ENCODE peak calls at places on chromosomes 3 and 15, in ten cellular contexts. D is A549; U is spleen; K is body of pancreas; H is CD8-positive, alpha-beta memory T cell; P is psoas muscle; F is Peyer's patch; M is GM23248; Z is colonic mucosa; A is GM23338. E is an unnamed sample.
A peak's percentile ranks its signal among the peaks of the same experiment; 100 is the strongest.

GRCh38 chr3:167489571-167489970 is 15.7 kb upstream of the SERPINI2 start:
- DNase-seq in P (no peak), F (no peak), D (no peak), M (no peak), Z (no peak), A (no peak), H (no peak), K (no peak), U (no peak), E (no peak)

GRCh38 chr15:46091860-46092450 is 457.1 kb downstream of the SQOR start:
- DNase-seq in D (peak; percentile 27), U (no peak), K (peak; percentile 32), F (no peak), A (peak; percentile 87), P (no peak), Z (peak; percentile 54), M (peak; percentile 28), H (no peak), E (no peak)

GRCh38 chr3:12131351-12131750 is 27.4 kb downstream of the TIMP4 start:
- DNase-seq in M (no peak), H (no peak), F (no peak), Z (no peak), U (no peak), K (no peak), A (no peak), D (no peak), P (no peak), E (no peak)

GRCh38 chr3:44909063-44909462 is 34.7 kb downstream of the TGM4 start:
- DNase-seq in F (no peak), H (no peak), U (no peak), P (no peak), M (no peak), A (no peak), Z (no peak), K (no peak), D (no peak), E (no peak)

GRCh38 chr3:151864423-151865101 is 8.9 kb upstream of the SUCNR1 start:
- DNase-seq in P (no peak), Z (no peak), A (no peak), K (no peak), M (peak; percentile 76), U (no peak), D (peak; percentile 45), H (no peak), F (no peak), E (no peak)

GRCh38 chr15:36230741-36231140 is 348.7 kb upstream of the CDIN1 start:
- DNase-seq in A (no peak), P (no peak), F (no peak), U (no peak), K (no peak), D (no peak), H (no peak), Z (no peak), M (peak; percentile 46), E (no peak)

GRCh38 chr15:90205886-90206285 is 4.8 kb downstream of the SEMA4B start:
- DNase-seq in M (no peak), A (no peak), H (no peak), Z (no peak), D (no peak), P (no peak), K (no peak), F (no peak), U (no peak), E (no peak)

GRCh38 chr3:67489816-67490215 is 164.6 kb downstream of the SUCLG2 start:
- DNase-seq in A (no peak), F (no peak), H (no peak), M (peak; percentile 18), P (no peak), U (no peak), K (no peak), D (no peak), Z (no peak), E (no peak)

GRCh38 chr15:99102332-99103235 is 2.3 kb upstream of the SYNM start:
- DNase-seq in A (no peak), F (no peak), H (no peak), D (no peak), M (no peak), Z (no peak), U (peak; percentile 66), P (no peak), K (no peak), E (no peak)

GRCh38 chr15:99098991-99099390 is 5.9 kb upstream of the SYNM start:
- DNase-seq in K (no peak), D (no peak), M (no peak), Z (no peak), A (no peak), P (no peak), F (no peak), U (no peak), H (no peak), E (no peak)

GRCh38 chr15:99099661-99100060 is 5.2 kb upstream of the SYNM start:
- DNase-seq in U (no peak), P (no peak), Z (no peak), K (no peak), A (no peak), M (no peak), F (no peak), H (no peak), D (no peak), E (no peak)

GRCh38 chr15:99101501-99101900 is 3.4 kb upstream of the SYNM start:
- DNase-seq in F (no peak), M (peak; percentile 17), Z (no peak), H (no peak), D (no peak), A (no peak), U (no peak), K (no peak), P (no peak), E (no peak)

GRCh38 chr15:99100245-99101173 is 4.4 kb upstream of the SYNM start:
- DNase-seq in P (peak; percentile 84), F (peak; percentile 24), Z (peak; percentile 81), M (peak; percentile 87), A (peak; percentile 93), D (peak; percentile 81), H (no peak), U (peak; percentile 87), K (peak; percentile 84), E (peak; percentile 69)
- H3K27ac ChIP-seq in P (peak overlapping the region; percentile 83), F (no peak overlapping the region), Z (no peak overlapping the region), M (no peak overlapping the region), A (no peak overlapping the region), D (peak overlapping the region; percentile 82), H (no peak overlapping the region), U (no peak overlapping the region), K (no peak overlapping the region), E (no peak overlapping the region)

GRCh38 chr3:13769422-13769821 is 110.4 kb downstream of the WNT7A start:
- DNase-seq in H (no peak), M (no peak), P (no peak), D (no peak), F (no peak), U (no peak), Z (no peak), K (no peak), A (no peak), E (no peak)

GRCh38 chr3:13772885-13773745 is 106.8 kb downstream of the WNT7A start:
- DNase-seq in P (no peak), A (no peak), U (no peak), H (no peak), M (no peak), Z (no peak), D (no peak), F (no peak), K (no peak), E (no peak)

GRCh38 chr3:13770390-13771169 is 109.3 kb downstream of the WNT7A start:
- DNase-seq in U (no peak), H (no peak), F (no peak), K (peak; percentile 14), P (no peak), A (peak; percentile 75), Z (no peak), D (no peak), M (no peak), E (no peak)

GRCh38 chr3:13771496-13771895 is 108.4 kb downstream of the WNT7A start:
- DNase-seq in A (no peak), M (no peak), H (no peak), Z (no peak), K (no peak), P (no peak), F (no peak), D (no peak), U (no peak), E (no peak)

DNA sequence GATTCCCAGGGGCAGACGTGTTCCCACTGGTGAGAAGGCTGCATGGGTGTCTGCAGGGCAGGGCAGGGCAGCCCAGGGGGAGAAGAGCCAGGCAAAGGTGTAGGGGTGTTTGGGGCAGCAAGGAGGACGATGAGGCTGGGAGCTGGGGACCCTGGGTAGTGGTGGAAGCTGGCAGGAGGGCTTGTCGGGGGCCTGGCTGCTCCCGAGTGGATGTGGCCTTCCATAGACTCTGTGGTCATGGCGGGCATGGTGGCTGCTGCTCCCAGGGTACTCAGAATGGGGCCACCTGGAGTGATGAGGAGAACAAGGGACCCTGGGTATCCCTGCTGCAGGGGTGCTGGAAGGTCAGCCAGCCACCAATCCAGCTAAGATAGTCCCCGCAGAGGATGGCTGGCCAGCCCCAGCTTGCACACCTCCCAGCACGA is 107.5 kb downstream of the WNT7A start:
- DNase-seq in M (no peak), F (no peak), U (no peak), Z (no peak), A (no peak), H (no peak), K (no peak), P (no peak), D (no peak), E (no peak)
- H3K27ac ChIP-seq in M (no peak overlapping the region), F (no peak overlapping the region), U (no peak overlapping the region), Z (no peak overlapping the region), A (no peak overlapping the region), H (no peak overlapping the region), K (no peak overlapping the region), P (no peak overlapping the region), D (no peak overlapping the region), E (no peak overlapping the region)

GRCh38 chr15:85024509-85025336 is 43.1 kb downstream of the PDE8A start:
- DNase-seq in F (no peak), Z (no peak), U (no peak), A (no peak), M (peak; percentile 92), H (no peak), K (no peak), P (no peak), D (peak; percentile 41), E (no peak)
- H3K27ac ChIP-seq in F (peak overlapping the region; percentile 1), Z (no peak overlapping the region), U (no peak overlapping the region), A (no peak overlapping the region), M (peak overlapping the region; percentile 11), H (no peak overlapping the region), K (no peak overlapping the region), P (no peak overlapping the region), D (peak overlapping the region; percentile 66), E (peak overlapping the region; percentile 86)

GRCh38 chr3:16508242-16508575 is 5.3 kb downstream of the RFTN1 start:
- DNase-seq in M (no peak), A (no peak), D (no peak), P (no peak), Z (no peak), F (no peak), K (no peak), U (no peak), H (no peak), E (no peak)

GRCh38 chr3:16510620-16511319 is 2.7 kb downstream of the RFTN1 start:
- DNase-seq in P (no peak), K (no peak), Z (no peak), M (no peak), H (no peak), F (no peak), D (no peak), A (no peak), U (no peak), E (no peak)

GRCh38 chr3:16511561-16512434 is 1.7 kb downstream of the RFTN1 start:
- DNase-seq in M (peak; percentile 95), F (peak; percentile 87), H (peak; percentile 55), P (peak; percentile 63), K (peak; percentile 20), D (no peak), Z (peak; percentile 47), A (peak; percentile 29), U (peak; percentile 87), E (no peak)

GRCh38 chr3:16508591-16508995 is 4.9 kb downstream of the RFTN1 start:
- DNase-seq in K (no peak), Z (no peak), H (no peak), D (no peak), U (no peak), A (no peak), M (peak; percentile 51), P (no peak), F (no peak), E (no peak)

DNA sequence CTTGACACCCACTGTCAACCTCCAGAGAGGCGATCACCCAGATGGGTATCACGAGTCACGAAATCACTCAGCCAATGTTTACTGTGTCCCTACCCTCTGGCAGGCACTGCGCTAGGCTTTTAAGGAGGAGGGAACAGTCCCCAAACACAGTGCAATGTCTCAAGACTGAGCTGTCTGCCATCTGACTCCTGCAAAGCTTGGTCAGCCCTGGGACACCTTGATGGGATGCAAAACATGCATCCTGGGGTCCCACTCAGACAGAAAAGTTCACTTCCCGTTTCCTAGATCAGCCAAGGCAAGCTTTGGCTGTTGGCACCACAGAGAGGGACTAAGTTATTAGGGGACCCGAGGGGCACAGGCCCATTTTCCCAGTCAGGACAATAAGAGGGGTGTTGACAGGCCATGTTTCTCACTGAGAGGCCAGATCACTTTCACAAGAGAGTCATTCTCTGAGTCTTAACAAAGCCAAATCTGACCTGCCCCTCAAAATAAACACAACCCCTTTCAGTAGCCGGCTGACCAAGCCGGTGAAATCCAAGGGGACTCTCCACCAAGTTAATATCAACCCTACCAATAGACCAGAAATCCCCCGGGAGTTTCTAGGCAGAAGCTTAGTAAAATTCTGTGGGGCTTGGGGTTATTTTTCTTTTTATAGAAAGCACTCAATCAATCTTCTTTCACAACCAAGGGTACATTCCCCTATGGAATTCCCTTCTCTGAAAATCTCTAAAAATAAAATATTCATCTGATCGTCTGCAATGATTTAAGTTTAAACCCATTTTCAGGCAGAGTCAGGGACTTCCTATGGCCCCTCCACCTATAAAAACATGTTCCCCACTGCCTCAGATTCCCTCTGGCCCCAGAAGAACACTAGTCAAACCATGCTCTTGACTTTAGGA is 3.5 kb downstream of the RFTN1 start:
- DNase-seq in Z (no peak), U (no peak), K (no peak), A (no peak), H (no peak), M (no peak), F (peak; percentile 23), P (no peak), D (no peak), E (no peak)
- H3K27ac ChIP-seq in Z (no peak overlapping the region), U (peak overlapping the region; percentile 93), K (no peak overlapping the region), A (no peak overlapping the region), H (no peak overlapping the region), M (no peak overlapping the region), F (peak overlapping the region; percentile 26), P (peak overlapping the region; percentile 76), D (no peak overlapping the region), E (no peak overlapping the region)